ENCODE peak calls at places on chromosomes 16 and 17, in seven cellular contexts. M is GM19239, F is neural progenitor cell, O is ELR, E is GM23338, T is activated T-cell treated with anti-CD3 and anti-CD28 coated beads for 24 hours, H is NCI-H2081. B is an unnamed sample.

GRCh38 chr17:2011421-2012371 is 13.4 kb downstream of the RTN4RL1 start:
- DNase-seq in M (no peak), F (peak; percentile 55), O (peak; percentile 52), E (peak; percentile 64), T (no peak), H (no peak), B (peak; percentile 89)

GRCh38 chr17:29713626-29714025 is 90.9 kb upstream of the CORO6 start:
- DNase-seq in M (no peak), F (no peak), O (no peak), E (no peak), T (no peak), H (no peak), B (no peak)

GRCh38 chr17:58368860-58369213 is 16.8 kb upstream of the SUPT4H1 start:
- DNase-seq in M (no peak), F (no peak), O (no peak), E (no peak), T (no peak), H (no peak), B (no peak)

GRCh38 chr16:74568961-74569631 is 37.8 kb downstream of the GLG1 start:
- DNase-seq in M (no peak), F (no peak), O (peak; percentile 39), E (no peak), T (no peak), H (no peak), B (peak; percentile 43)

GRCh38 chr17:43106552-43106951 is 18.6 kb downstream of the BRCA1 start:
- DNase-seq in M (no peak), F (no peak), O (no peak), E (no peak), T (no peak), H (no peak), B (no peak)

GRCh38 chr17:28955408-28955807 is 4.1 kb upstream of the PHF12 start:
- DNase-seq in M (no peak), F (no peak), O (no peak), E (no peak), T (no peak), H (no peak), B (no peak)

GRCh38 chr17:46978489-46979022 is 497 bp downstream of the RPRML start:
- DNase-seq in M (no peak), F (peak; percentile 60), O (peak; percentile 22), E (peak; percentile 46), T (no peak), H (no peak), B (peak; percentile 26)

GRCh38 chr17:59800530-59800942 is 92.2 kb downstream of the TUBD1 start:
- DNase-seq in M (no peak), F (no peak), O (peak; percentile 61), E (no peak), T (no peak), H (no peak), B (no peak)

GRCh38 chr17:31412511-31412910 is 21.0 kb downstream of the RAB11FIP4 start:
- DNase-seq in M (no peak), F (peak; percentile 34), O (no peak), E (no peak), T (no peak), H (no peak), B (no peak)

GRCh38 chr16:54286330-54287017 is at the start of gene IRX3:
- DNase-seq in M (no peak), F (peak; percentile 96), O (peak; percentile 95), E (peak; percentile 94), T (no peak), H (peak; percentile 25), B (peak; percentile 97)

GRCh38 chr17:75769536-75769935 is 4.5 kb upstream of the GALK1 start:
- DNase-seq in M (no peak), F (no peak), O (no peak), E (no peak), T (no peak), H (peak; percentile 51), B (no peak)

GRCh38 chr17:53628011-53628410 is 194.7 kb upstream of the KIF2B start:
- DNase-seq in M (no peak), F (no peak), O (peak; percentile 94), E (no peak), T (no peak), H (no peak), B (peak; percentile 81)

GRCh38 chr17:10292057-10292931 is 80.5 kb downstream of the MYH13 start:
- DNase-seq in M (peak; percentile 16), F (no peak), O (peak; percentile 40), E (peak; percentile 15), T (no peak), H (no peak), B (peak; percentile 6)

GRCh38 chr17:81039854-81040758 is 5.2 kb downstream of the BAIAP2 start:
- DNase-seq in M (no peak), F (no peak), O (peak; percentile 82), E (no peak), T (no peak), H (peak; percentile 56), B (peak; percentile 84)

GRCh38 chr16:55437627-55438026 is 41.4 kb upstream of the MMP2 start:
- DNase-seq in M (no peak), F (no peak), O (peak; percentile 39), E (no peak), T (no peak), H (no peak), B (peak; percentile 4)

GRCh38 chr17:7853693-7854043 is 1.2 kb upstream of the TMEM88 start:
- DNase-seq in M (no peak), F (peak; percentile 65), O (no peak), E (peak; percentile 63), T (no peak), H (no peak), B (no peak)

GRCh38 chr16:53372942-53373871 is 61.1 kb upstream of the RBL2 start:
- DNase-seq in M (peak; percentile 22), F (no peak), O (no peak), E (peak; percentile 91), T (peak; percentile 60), H (peak; percentile 71), B (no peak)

GRCh38 chr17:4565209-4566141 is 5.1 kb upstream of the GGT6 start:
- DNase-seq in M (no peak), F (peak; percentile 90), O (peak; percentile 91), E (peak; percentile 95), T (peak; percentile 47), H (peak; percentile 83), B (peak; percentile 78)

GRCh38 chr16:1069154-1069553 is 3.4 kb upstream of the SSTR5 start:
- DNase-seq in M (no peak), F (no peak), O (no peak), E (peak; percentile 68), T (no peak), H (no peak), B (no peak)

GRCh38 chr17:7440113-7440822 is 956 bp downstream of the FGF11 start:
- DNase-seq in M (no peak), F (peak; percentile 73), O (peak; percentile 35), E (peak; percentile 79), T (no peak), H (peak; percentile 11), B (peak; percentile 61)

GRCh38 chr16:54718376-54718775 is 212.3 kb upstream of the IRX5 start:
- DNase-seq in M (no peak), F (no peak), O (no peak), E (no peak), T (no peak), H (no peak), B (no peak)

GRCh38 chr16:85249830-85250455 is 137.7 kb upstream of the CIBAR2 start:
- DNase-seq in M (no peak), F (no peak), O (no peak), E (no peak), T (no peak), H (no peak), B (no peak)

GRCh38 chr17:38844261-38844757 is 9.2 kb downstream of the RPL23 start:
- DNase-seq in M (no peak), F (no peak), O (no peak), E (peak; percentile 11), T (no peak), H (no peak), B (no peak)

GRCh38 chr17:57338257-57338919 is 82.1 kb downstream of the MSI2 start:
- DNase-seq in M (peak; percentile 44), F (peak; percentile 70), O (no peak), E (peak; percentile 25), T (no peak), H (no peak), B (no peak)

GRCh38 chr16:8863594-8864424 is 5.0 kb downstream of the CARHSP1 start:
- DNase-seq in M (no peak), F (peak; percentile 23), O (no peak), E (peak; percentile 51), T (no peak), H (no peak), B (no peak)

GRCh38 chr16:11706180-11706742 is 36.4 kb downstream of the TXNDC11 start:
- DNase-seq in M (no peak), F (no peak), O (no peak), E (no peak), T (no peak), H (no peak), B (no peak)

GRCh38 chr16:12553191-12553590 is 250.5 kb downstream of the CPPED1 start:
- DNase-seq in M (no peak), F (no peak), O (no peak), E (no peak), T (no peak), H (no peak), B (no peak)

GRCh38 chr17:2837147-2837561 is 40.9 kb downstream of the RAP1GAP2 start:
- DNase-seq in M (no peak), F (no peak), O (no peak), E (peak; percentile 40), T (peak; percentile 39), H (no peak), B (no peak)

GRCh38 chr17:67942810-67943209 is 53.5 kb downstream of the C17orf58 start:
- DNase-seq in M (no peak), F (no peak), O (peak; percentile 42), E (peak; percentile 46), T (no peak), H (peak; percentile 11), B (peak; percentile 7)

GRCh38 chr16:11386054-11386680 is 40.9 kb downstream of the RMI2 start:
- DNase-seq in M (no peak), F (no peak), O (no peak), E (no peak), T (no peak), H (no peak), B (no peak)

GRCh38 chr17:61490540-61490975 is 38.3 kb downstream of the TBX4 start:
- DNase-seq in M (no peak), F (no peak), O (peak; percentile 91), E (no peak), T (no peak), H (no peak), B (peak; percentile 82)